ENCODE peak calls at places on chromosomes 12 and 14, in four cellular contexts. V is left lung; I is esophagus muscularis mucosa; S is naive thymus-derived CD4-positive, alpha-beta T cell. P is an unnamed sample.

GRCh38 chr14:21258194-21258888 is 10.9 kb downstream of the HNRNPC start:
- DNase-seq in V (no peak), I (no peak), S (no peak), P (no peak)

GRCh38 chr12:9039397-9039977 is 50.1 kb downstream of the KLRG1 start:
- DNase-seq in V (no peak), S (peak; percentile 37), I (no peak), P (no peak)

GRCh38 chr12:94618995-94619695 is 31.2 kb downstream of the TMCC3 start:
- DNase-seq in V (no peak), S (no peak), I (no peak), P (no peak)

GRCh38 chr12:88833641-88834116 is 253.4 kb upstream of the KITLG start:
- DNase-seq in S (no peak), V (no peak), I (no peak), P (no peak)

GRCh38 chr14:73818821-73819220 is 32.8 kb upstream of the PTGR2 start:
- DNase-seq in I (no peak), V (no peak), S (no peak), P (no peak)

GRCh38 chr12:19206493-19207077 is 77.1 kb downstream of the PLEKHA5 start:
- DNase-seq in I (no peak), V (no peak), S (no peak), P (no peak)

GRCh38 chr14:26008290-26008689 is 589.5 kb downstream of the NOVA1 start:
- DNase-seq in S (no peak), V (no peak), I (no peak), P (no peak)

GRCh38 chr14:89166650-89167049 is 250.4 kb downstream of the FOXN3 start:
- DNase-seq in S (no peak), V (no peak), I (no peak), P (no peak)

GRCh38 chr12:1117970-1118563 is 127.0 kb downstream of the ERC1 start:
- DNase-seq in V (no peak), I (no peak), S (peak; percentile 64), P (peak; percentile 71)

GRCh38 chr14:32986791-32987545 is 48.3 kb downstream of the NPAS3 start:
- DNase-seq in S (no peak), I (no peak), V (no peak), P (no peak)

GRCh38 chr14:94385553-94386057 is 2.8 kb downstream of the SERPINA1 start:
- DNase-seq in V (no peak), I (no peak), S (no peak), P (no peak)

GRCh38 chr12:18428416-18428815 is 167.1 kb downstream of the PIK3C2G start:
- DNase-seq in S (no peak), V (no peak), I (no peak), P (peak; percentile 61)

GRCh38 chr12:64104376-64104775 is 117.7 kb downstream of the KICS2 start:
- DNase-seq in S (no peak), V (no peak), I (no peak), P (no peak)

GRCh38 chr12:127964717-127965116 is 302.3 kb upstream of the TMEM132C start:
- DNase-seq in V (no peak), I (no peak), S (no peak), P (no peak)

GRCh38 chr12:26987634-26988424 is 26.4 kb downstream of the TM7SF3 start:
- DNase-seq in S (no peak), I (no peak), V (no peak), P (no peak)

GRCh38 chr14:57991353-57991752 is 125.5 kb upstream of the SLC35F4 start:
- DNase-seq in S (no peak), V (no peak), I (no peak), P (no peak)

GRCh38 chr12:27807063-27807703 is 27.1 kb upstream of the MANSC4 start:
- DNase-seq in S (no peak), I (no peak), V (no peak), P (no peak)

GRCh38 chr12:80156306-80156705 is 57.0 kb downstream of the OTOGL start:
- DNase-seq in I (no peak), V (no peak), S (no peak), P (no peak)

GRCh38 chr12:76764856-76765255 is 941 bp downstream of the ZDHHC17 start:
- DNase-seq in S (peak; percentile 20), I (no peak), V (no peak), P (no peak)

GRCh38 chr14:76836029-76836630 is 9.9 kb downstream of the LRRC74A start:
- DNase-seq in I (no peak), V (no peak), S (no peak), P (no peak)

GRCh38 chr12:68080577-68080976 is 79.0 kb downstream of the IFNG start:
- DNase-seq in I (no peak), V (no peak), S (no peak), P (no peak)

GRCh38 chr14:21136024-21136423 is 19.8 kb downstream of the OR5AU1 start:
- DNase-seq in S (no peak), V (no peak), I (no peak), P (no peak)

GRCh38 chr12:106919910-106920544 is 35.7 kb upstream of the TMEM263 start:
- DNase-seq in I (no peak), V (no peak), S (peak; percentile 18), P (peak; percentile 49)

GRCh38 chr12:38587594-38587993 is 271.0 kb downstream of the ALG10B start:
- DNase-seq in V (no peak), S (no peak), I (no peak), P (no peak)

GRCh38 chr14:74257078-74257987 is 18.1 kb downstream of the VSX2 start:
- DNase-seq in S (peak; percentile 31), V (peak; percentile 89), I (no peak), P (no peak)

GRCh38 chr12:127143020-127143419 is 1124.0 kb upstream of the TMEM132C start:
- DNase-seq in V (no peak), I (peak; percentile 34), S (no peak), P (no peak)

GRCh38 chr12:122052285-122052684 is 26.3 kb upstream of the MLXIP start:
- DNase-seq in S (no peak), V (no peak), I (no peak), P (no peak)

GRCh38 chr12:71958056-71958455 is 19.4 kb downstream of the TPH2 start:
- DNase-seq in I (no peak), S (no peak), V (no peak), P (no peak)